ENCODE peak calls at places on chromosomes 3 and 15, in nine cellular contexts. O is adrenal gland; N is osteoblast; G is A673; B is WERI-Rb-1; J is spleen; L is ovary; X is OCI-LY7; D is CD8-positive, alpha-beta memory T cell. U is an unnamed sample. For H3K9me3, the result is how much of the 10 kb centered on the place peaks cover.

GRCh38 chr15:34047893-34048775 is 9.1 kb upstream of the AVEN start:
- DNase-seq in J (no peak), G (no peak), O (no peak), B (peak), L (no peak), D (no peak), X (no peak), N (peak), U (no peak)

GRCh38 chr3:112382543-112383160 is 49.7 kb downstream of the CD200 start:
- DNase-seq in B (no peak), O (no peak), G (no peak), N (no peak), L (no peak), X (no peak), J (no peak), D (no peak), U (no peak)

GRCh38 chr3:111338059-111338698 is 203.8 kb upstream of the CD96 start:
- DNase-seq in G (peak), N (peak), J (no peak), L (peak), B (peak), O (peak), X (peak), D (no peak), U (no peak)

GRCh38 chr3:45110185-45110833 is 35.9 kb downstream of the CDCP1 start:
- DNase-seq in N (no peak), B (no peak), D (peak), J (peak), X (no peak), O (no peak), L (no peak), G (no peak), U (no peak)

GRCh38 chr15:64507293-64507802 is 47.0 kb downstream of the ZNF609 start:
- DNase-seq in G (peak), B (peak), O (peak), L (peak), N (peak), X (peak), D (no peak), J (peak), U (peak)

GRCh38 chr3:33360136-33360825 is 79.9 kb downstream of the UBP1 start:
- DNase-seq in N (peak), B (no peak), O (no peak), L (no peak), J (no peak), G (no peak), D (no peak), X (no peak), U (no peak)

GRCh38 chr3:52121813-52122212 is 32.4 kb downstream of the POC1A start:
- DNase-seq in J (peak), G (no peak), L (no peak), D (no peak), O (no peak), B (no peak), N (no peak), X (peak), U (peak)

GRCh38 chr15:43204016-43204901 is 16.6 kb downstream of the EPB42 start:
- DNase-seq in N (peak), B (peak), O (peak), G (peak), L (no peak), X (peak), J (no peak), D (no peak), U (no peak)

GRCh38 chr3:47265008-47265407 is 17.6 kb downstream of the KIF9 start:
- DNase-seq in D (no peak), X (no peak), N (no peak), J (peak), O (no peak), L (no peak), G (no peak), B (no peak), U (no peak)

GRCh38 chr3:44468572-44469520 is 8.6 kb downstream of the ZNF445 start:
- DNase-seq in L (no peak), X (no peak), N (no peak), O (peak), D (no peak), B (peak), G (peak), J (no peak), U (no peak)

GRCh38 chr15:63715818-63716217 is 117.9 kb downstream of the HERC1 start:
- DNase-seq in G (no peak), D (no peak), N (no peak), L (no peak), B (no peak), J (no peak), X (no peak), O (no peak), U (no peak)

GRCh38 chr3:49785565-49786356 is 581 bp downstream of the IP6K1 start:
- DNase-seq in X (peak), L (no peak), N (peak), G (no peak), D (peak), O (peak), J (no peak), B (no peak), U (peak)

GRCh38 chr15:70269331-70269911 is 171.7 kb upstream of the TLE3 start:
- DNase-seq in D (no peak), G (no peak), N (peak), L (no peak), B (no peak), X (no peak), O (no peak), J (peak), U (no peak)

GRCh38 chr3:31984321-31984720 is 2.8 kb downstream of the ZNF860 start:
- DNase-seq in J (no peak), X (no peak), L (no peak), G (no peak), N (no peak), B (no peak), D (no peak), O (no peak), U (no peak)

GRCh38 chr3:45575491-45575923 is 19.0 kb upstream of the LIMD1 start:
- DNase-seq in D (no peak), G (no peak), O (no peak), L (no peak), B (no peak), J (no peak), X (no peak), N (no peak), U (no peak)

GRCh38 chr3:147030274-147030673 is 376.1 kb downstream of the ZIC4 start:
- DNase-seq in J (no peak), B (no peak), N (no peak), O (no peak), L (no peak), G (no peak), X (no peak), D (no peak), U (no peak)

GRCh38 chr3:46966811-46967210 is 9.7 kb downstream of the CCDC12 start:
- DNase-seq in N (no peak), O (no peak), L (no peak), J (peak), G (no peak), D (no peak), X (peak), B (no peak), U (no peak)

DNA sequence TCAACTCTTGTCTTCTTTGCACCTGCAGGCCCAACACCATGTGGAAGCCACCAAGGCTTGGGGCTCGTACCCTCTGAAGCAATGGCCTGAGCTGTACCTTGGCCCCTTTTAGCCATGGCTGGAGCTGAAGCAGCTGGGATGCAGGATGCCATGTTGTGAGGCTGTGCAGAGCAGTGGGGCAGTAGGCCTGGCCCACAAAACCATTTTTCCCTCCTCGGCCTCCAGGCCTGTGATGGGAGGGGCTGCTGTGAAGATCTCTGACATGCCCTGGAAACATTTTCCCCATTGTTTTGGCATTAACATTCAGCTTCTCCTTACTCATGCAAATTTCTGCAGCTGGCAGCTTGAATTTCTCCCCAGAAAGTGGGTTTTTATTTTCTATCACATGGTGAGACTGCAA is 58.5 kb downstream of the DPH6 start:
- DNase-seq in L (no peak), B (no peak), G (no peak), O (no peak), X (no peak), N (no peak), J (no peak), D (no peak), U (no peak)
- H3K9me3 ChIP-seq in L (under half), B (under half), G (under half), O (under half), X (under half), N (under half), J (under half), D (under half), U (under half)

GRCh38 chr3:124619887-124620599 is 110.2 kb upstream of the UMPS start:
- DNase-seq in L (no peak), J (no peak), B (no peak), D (peak), X (no peak), G (no peak), O (no peak), N (no peak), U (no peak)
- H3K27ac ChIP-seq in L (no peak), J (peak), B (no peak), D (peak), X (no peak), G (no peak), O (peak), N (no peak), U (no peak)

DNA sequence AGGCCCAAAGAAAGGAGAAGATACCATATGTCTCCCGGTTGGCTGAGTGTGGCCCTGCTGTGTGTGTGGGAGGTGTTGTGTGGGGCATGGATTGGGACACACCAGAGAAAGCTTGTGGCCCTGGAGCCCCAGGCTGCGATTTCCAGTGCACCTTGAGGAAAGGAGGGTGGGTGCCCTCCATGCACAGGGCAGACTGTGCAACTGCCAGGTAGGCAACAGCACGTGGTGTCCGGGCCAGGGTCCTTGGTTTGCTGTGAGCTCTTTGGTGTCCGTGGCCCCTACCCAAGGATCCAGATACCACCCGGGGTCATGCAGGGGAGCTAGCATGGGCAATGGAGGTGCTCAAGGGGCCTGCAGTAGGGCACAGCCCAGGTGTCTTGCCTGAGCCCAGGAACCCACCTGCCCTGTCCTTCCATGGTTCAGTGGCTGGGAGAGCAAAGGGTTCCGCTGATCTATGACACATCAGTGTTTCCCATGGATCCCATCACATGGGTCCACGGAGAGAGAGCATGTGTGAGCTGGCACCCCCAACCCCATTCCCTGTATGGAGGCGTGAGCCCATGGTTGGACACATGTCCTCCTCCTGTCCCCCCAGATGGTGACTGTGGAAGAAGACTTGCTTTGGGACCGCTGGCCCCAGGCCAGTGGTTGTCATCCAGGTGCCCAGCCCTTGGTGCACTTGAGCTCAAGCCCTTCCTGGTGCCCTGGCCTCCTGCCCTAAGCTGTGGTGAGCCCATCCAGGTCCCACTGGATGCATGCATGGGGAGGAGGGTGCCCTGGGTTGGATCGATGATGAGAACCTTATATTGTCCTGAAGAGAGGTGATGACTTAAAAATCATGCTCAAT is 223.4 kb downstream of the SNRPN start:
- DNase-seq in O (peak), X (no peak), N (peak), L (peak), D (no peak), G (no peak), B (peak), J (peak), U (peak)
- H3K9me3 ChIP-seq in O (under half), X (under half), N (under half), L (under half), D (under half), G (under half), B (under half), J (half or more), U (under half)

DNA sequence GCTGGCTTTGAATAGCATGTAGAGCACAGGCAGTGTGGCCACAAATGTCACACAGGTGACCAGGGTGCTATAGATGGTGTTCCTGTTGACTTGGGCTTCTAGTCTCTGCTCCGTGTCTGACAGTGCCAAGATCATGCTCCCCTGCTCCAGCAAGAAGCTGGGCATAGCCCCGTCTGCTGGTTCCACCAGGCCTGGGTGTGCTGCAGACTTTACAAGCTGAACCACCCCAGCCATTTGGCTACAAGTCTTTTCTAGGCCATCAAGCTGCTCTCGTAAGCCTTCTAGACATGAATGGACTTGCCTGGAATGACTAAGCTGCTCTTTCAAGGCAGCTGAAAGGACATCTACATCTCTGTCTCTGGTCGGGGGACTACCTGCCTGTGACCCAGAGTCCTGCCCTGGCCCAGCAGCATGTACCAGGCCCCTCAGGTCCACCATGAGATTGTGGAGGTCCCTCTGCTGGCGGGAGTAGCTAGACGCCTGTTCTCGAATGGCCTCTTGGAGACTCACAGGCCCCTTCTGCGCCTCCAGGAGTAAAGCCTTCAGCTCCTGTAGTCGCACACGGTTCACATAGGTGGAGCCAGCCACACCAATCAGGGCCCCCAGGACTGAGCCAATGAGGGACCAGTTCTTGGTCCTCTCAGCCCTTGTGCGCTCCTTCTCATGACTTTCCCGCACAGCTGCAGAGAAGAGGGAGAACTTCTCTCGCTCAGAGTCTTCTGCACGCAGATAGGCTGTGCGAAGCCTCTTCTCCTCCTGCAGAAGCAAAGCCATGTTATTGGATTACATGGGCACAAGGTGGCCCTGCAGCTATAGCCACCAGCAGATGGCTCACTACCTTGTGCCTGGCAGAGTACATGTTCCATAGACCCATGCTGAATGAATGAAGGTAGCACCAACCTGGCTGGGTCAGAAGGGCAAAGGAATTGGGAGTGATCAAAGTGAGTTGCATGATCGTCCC is 2.8 kb upstream of the PLXNB1 start:
- DNase-seq in B (peak), X (peak), J (peak), G (peak), L (no peak), N (peak), O (no peak), D (no peak), U (peak)
- H3K27ac ChIP-seq in B (peak), X (no peak), J (peak), G (no peak), L (no peak), N (no peak), O (no peak), D (no peak), U (peak)

DNA sequence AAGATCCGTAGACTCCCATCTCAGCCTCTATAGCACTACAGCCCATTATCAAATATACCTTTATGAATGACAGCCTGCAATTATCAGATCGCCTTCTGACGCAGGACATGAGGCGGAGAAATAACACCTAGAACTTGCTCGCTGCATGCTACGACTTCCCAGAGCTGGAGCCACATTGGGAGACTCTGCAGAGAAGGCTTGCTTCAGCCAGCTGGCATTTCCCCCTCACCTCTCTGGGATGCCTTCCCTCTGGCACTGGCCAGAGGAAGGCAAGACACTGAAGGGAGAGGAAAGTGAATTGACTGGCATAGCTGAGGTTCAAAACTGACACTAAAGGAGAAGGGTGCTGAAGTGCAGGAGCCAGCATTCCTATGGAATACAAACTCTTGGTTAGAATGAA is 131.7 kb downstream of the GABRB3 start:
- DNase-seq in G (no peak), B (no peak), J (no peak), D (no peak), O (no peak), L (no peak), X (no peak), N (no peak), U (no peak)
- H3K9me3 ChIP-seq in G (under half), B (under half), J (under half), D (under half), O (under half), L (under half), X (under half), N (under half), U (under half)

GRCh38 chr3:13004376-13004775 is 68.9 kb downstream of the IQSEC1 start:
- DNase-seq in L (no peak), D (no peak), B (peak), X (no peak), J (peak), G (no peak), O (peak), N (peak), U (peak)

GRCh38 chr3:13006216-13006990 is 66.8 kb downstream of the IQSEC1 start:
- DNase-seq in X (peak), O (peak), B (no peak), L (no peak), G (no peak), N (no peak), J (peak), D (no peak), U (peak)

GRCh38 chr3:13005301-13005700 is 67.9 kb downstream of the IQSEC1 start:
- DNase-seq in O (peak), X (no peak), L (no peak), N (no peak), D (no peak), G (no peak), B (no peak), J (peak), U (peak)

GRCh38 chr3:12999147-13000140 is 73.8 kb downstream of the IQSEC1 start:
- DNase-seq in L (peak), J (peak), O (peak), N (peak), B (no peak), G (no peak), D (no peak), X (peak), U (peak)

GRCh38 chr3:13002398-13003124 is 70.7 kb downstream of the IQSEC1 start:
- DNase-seq in L (no peak), D (peak), B (no peak), J (no peak), N (no peak), G (no peak), X (peak), O (no peak), U (no peak)
- H3K27ac ChIP-seq in L (no peak), D (no peak), B (no peak), J (peak), N (no peak), G (no peak), X (peak), O (peak), U (no peak)

DNA sequence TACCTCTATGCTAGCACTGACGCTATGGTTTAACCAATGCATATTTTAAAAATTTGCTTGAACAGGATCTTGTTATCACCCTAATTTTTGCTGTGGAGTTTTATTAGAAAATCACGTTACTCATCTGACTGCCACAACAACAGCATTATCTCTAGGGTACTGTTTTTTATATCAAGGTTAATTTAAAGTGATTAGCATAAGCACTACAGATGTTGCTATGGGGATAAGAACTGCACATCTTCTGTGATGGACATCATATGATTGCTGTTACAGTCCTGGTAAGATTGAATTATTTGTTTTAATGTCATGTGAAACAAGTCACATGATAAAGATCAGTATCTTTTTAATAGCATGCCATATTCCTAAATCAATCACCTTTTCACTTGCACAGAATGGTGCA is 492.2 kb upstream of the ROBO2 start:
- DNase-seq in O (no peak), J (no peak), X (no peak), G (no peak), B (no peak), D (no peak), L (no peak), N (no peak), U (no peak)
- H3K9me3 ChIP-seq in O (under half), J (under half), X (under half), G (under half), B (under half), D (under half), L (under half), N (under half), U (under half)

GRCh38 chr15:41790169-41790568 is 15.9 kb downstream of the MAPKBP1 start:
- DNase-seq in B (no peak), D (no peak), J (no peak), N (no peak), G (no peak), O (no peak), L (no peak), X (no peak), U (no peak)
- H3K27ac ChIP-seq in B (no peak), D (no peak), J (peak), N (peak), G (no peak), O (no peak), L (no peak), X (no peak), U (no peak)

DNA sequence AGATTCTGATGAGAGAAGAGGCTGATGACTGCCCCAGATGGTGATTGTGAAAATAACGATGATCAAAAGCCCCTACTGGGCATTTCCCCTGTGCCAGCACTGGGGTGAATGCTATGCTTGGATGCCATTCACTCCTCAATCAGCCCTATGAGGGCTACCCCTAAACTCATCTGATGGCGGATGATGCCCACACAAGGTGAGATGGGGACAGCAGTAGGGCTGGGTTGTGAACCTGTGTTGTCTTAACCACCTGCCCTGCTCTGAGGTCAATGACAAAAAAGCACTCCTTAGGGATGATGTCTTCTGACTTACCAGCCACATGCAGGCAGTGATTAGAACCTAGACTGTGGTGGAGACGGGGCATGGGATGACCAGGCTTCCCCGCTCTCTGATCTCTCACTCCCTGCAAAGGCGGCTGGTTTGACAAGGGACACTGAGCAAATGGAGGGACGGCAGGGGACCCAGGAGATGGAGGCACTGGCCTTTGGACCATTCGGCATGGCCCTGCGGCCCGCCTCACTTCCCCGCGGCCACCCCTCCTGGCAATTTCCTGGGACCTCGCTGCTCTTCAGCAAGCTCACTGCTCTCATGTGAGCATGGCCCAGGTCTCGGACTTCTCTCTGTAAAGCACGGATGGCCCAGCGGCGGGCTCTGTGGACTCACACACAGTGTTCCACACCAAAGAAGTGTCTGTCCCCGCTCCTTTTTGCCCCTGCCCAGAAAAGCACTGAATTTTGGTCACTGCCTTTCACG is 251.4 kb upstream of the LYSMD4 start:
- DNase-seq in G (no peak), B (no peak), O (no peak), D (no peak), L (no peak), J (no peak), X (no peak), N (peak), U (no peak)
- H3K9me3 ChIP-seq in G (under half), B (under half), O (under half), D (under half), L (under half), J (under half), X (under half), N (under half), U (under half)

U was measured in sigmoid colon.